ENCODE peak calls at places on chromosomes 1 and 21, in six cellular contexts. I is cardiac fibroblast; Q is NCI-H2227 treated with DMSO at 0.1 percent for 48 hours; U is C1 segment of cervical spinal cord; K is stimulated activated effector memory CD8-positive, alpha-beta T cell treated with anti-CD3 and anti-CD28 coated beads, Interleukin-12 subunit alpha, Interleukin-12 subunit beta, amount 100 ng/mL, for 72 hours; N is neural progenitor cell. R is an unnamed sample.

GRCh38 chr21:38596264-38597042 is 98.2 kb upstream of the ERG start:
- DNase-seq in I (no peak), Q (no peak), U (no peak), K (no peak), N (no peak), R (no peak)

GRCh38 chr1:29518183-29518835 is 282.0 kb downstream of the PTPRU start:
- DNase-seq in I (no peak), Q (no peak), U (no peak), K (no peak), N (no peak), R (no peak)

GRCh38 chr1:20728371-20729154 is 3.9 kb downstream of the SH2D5 start:
- DNase-seq in I (no peak), Q (no peak), U (no peak), K (no peak), N (no peak), R (no peak)

GRCh38 chr21:45048968-45049367 is 25.4 kb upstream of the ADARB1 start:
- DNase-seq in I (peak; percentile 30), Q (no peak), U (no peak), K (no peak), N (no peak), R (no peak)

GRCh38 chr1:12407962-12408288 is 178.1 kb downstream of the VPS13D start:
- DNase-seq in I (no peak), Q (no peak), U (no peak), K (no peak), N (no peak), R (no peak)

GRCh38 chr1:1244192-1244811 is 2.2 kb downstream of the C1QTNF12 start:
- DNase-seq in I (no peak), Q (no peak), U (no peak), K (no peak), N (peak; percentile 54), R (no peak)

GRCh38 chr1:5416518-5416917 is 575.7 kb downstream of the NPHP4 start:
- DNase-seq in I (no peak), Q (no peak), U (no peak), K (no peak), N (no peak), R (no peak)

GRCh38 chr1:196910208-196910607 is 22.4 kb downstream of the CFHR4 start:
- DNase-seq in I (peak; percentile 14), Q (no peak), U (no peak), K (no peak), N (no peak), R (no peak)

GRCh38 chr1:218363141-218363540 is 18.0 kb downstream of the TGFB2 start:
- DNase-seq in I (no peak), Q (no peak), U (no peak), K (no peak), N (no peak), R (no peak)

GRCh38 chr1:237448042-237448441 is 406.1 kb downstream of the RYR2 start:
- DNase-seq in I (no peak), Q (no peak), U (no peak), K (no peak), N (no peak), R (no peak)

GRCh38 chr1:38991638-38992449 is 768 bp downstream of the AKIRIN1 start:
- DNase-seq in I (peak; percentile 32), Q (peak; percentile 23), U (peak; percentile 39), K (no peak), N (peak; percentile 83), R (peak; percentile 79)

GRCh38 chr1:237124856-237125462 is 83.0 kb downstream of the RYR2 start:
- DNase-seq in I (peak; percentile 5), Q (no peak), U (no peak), K (no peak), N (peak; percentile 32), R (no peak)

GRCh38 chr1:92118826-92119225 is 38.7 kb downstream of the BTBD8 start:
- DNase-seq in I (peak; percentile 29), Q (no peak), U (no peak), K (no peak), N (no peak), R (no peak)

GRCh38 chr1:198986041-198986440 is 347.2 kb downstream of the PTPRC start:
- DNase-seq in I (peak; percentile 12), Q (no peak), U (no peak), K (no peak), N (no peak), R (no peak)

GRCh38 chr1:31811605-31812004 is 4.2 kb downstream of the SPOCD1 start:
- DNase-seq in I (peak; percentile 43), Q (peak; percentile 88), U (peak; percentile 82), K (no peak), N (peak; percentile 92), R (peak; percentile 29)

GRCh38 chr1:225866061-225866844 is 15.9 kb downstream of the TMEM63A start:
- DNase-seq in I (peak; percentile 78), Q (no peak), U (no peak), K (no peak), N (no peak), R (no peak)

GRCh38 chr1:160428655-160429054 is 28.3 kb downstream of the VANGL2 start:
- DNase-seq in I (peak; percentile 61), Q (peak; percentile 4), U (no peak), K (no peak), N (peak; percentile 49), R (no peak)

GRCh38 chr1:114130846-114131525 is 22.7 kb downstream of the SYT6 start:
- DNase-seq in I (no peak), Q (no peak), U (no peak), K (no peak), N (peak; percentile 42), R (peak; percentile 33)

GRCh38 chr1:67540025-67540732 is 110.0 kb upstream of the SERBP1 start:
- DNase-seq in I (no peak), Q (no peak), U (no peak), K (no peak), N (no peak), R (no peak)

GRCh38 chr1:150566589-150567340 is 12.6 kb downstream of the MCL1 start:
- DNase-seq in I (no peak), Q (no peak), U (no peak), K (no peak), N (no peak), R (no peak)

GRCh38 chr1:9349331-9349851 is 56.7 kb downstream of the SPSB1 start:
- DNase-seq in I (no peak), Q (no peak), U (no peak), K (no peak), N (no peak), R (no peak)

R was measured in cardiac septum.